ENCODE peak calls at places on chromosomes 11 and 22, in eight cellular contexts. C is CD4-positive, CD25-positive, alpha-beta regulatory T cell; X is stomach; L is testis; E is left ventricle myocardium inferior; M is A673; J is transverse colon; R is CD8-positive, alpha-beta T cell. U is an unnamed sample. For H3K9me3, the result is how much of the 10 kb centered on the place peaks cover.

GRCh38 chr11:86176165-86176884 is 68.2 kb upstream of the EED start:
- DNase-seq in C (peak), X (no peak), L (no peak), E (no peak), M (no peak), J (no peak), R (no peak), U (no peak)

GRCh38 chr11:11871991-11872401 is 30.2 kb downstream of the USP47 start:
- DNase-seq in C (no peak), X (no peak), L (no peak), E (no peak), M (peak), J (no peak), R (no peak), U (no peak)

GRCh38 chr11:82823635-82824614 is 76.3 kb downstream of the PRCP start:
- DNase-seq in C (no peak), X (no peak), L (no peak), E (no peak), M (peak), J (no peak), R (no peak), U (no peak)

GRCh38 chr11:110525883-110526282 is 96.1 kb downstream of the FDX1 start:
- DNase-seq in C (no peak), X (no peak), L (peak), E (no peak), M (peak), J (no peak), R (no peak), U (no peak)

GRCh38 chr11:45538363-45538762 is 127.1 kb downstream of the CHST1 start:
- DNase-seq in C (no peak), X (no peak), L (peak), E (peak), M (no peak), J (no peak), R (no peak), U (no peak)

GRCh38 chr11:107598225-107599139 is 7.5 kb downstream of the ELMOD1 start:
- DNase-seq in C (no peak), X (no peak), L (peak), E (no peak), M (peak), J (no peak), R (no peak), U (no peak)

GRCh38 chr11:113014262-113014661 is 53.0 kb downstream of the NCAM1 start:
- DNase-seq in C (no peak), X (no peak), L (no peak), E (no peak), M (peak), J (no peak), R (no peak), U (no peak)

GRCh38 chr22:35743466-35743865 is 25.8 kb downstream of the APOL5 start:
- DNase-seq in C (no peak), X (no peak), L (no peak), E (no peak), M (no peak), J (no peak), R (no peak), U (no peak)

GRCh38 chr11:9575531-9576240 is 2.2 kb downstream of the WEE1 start:
- DNase-seq in C (no peak), X (no peak), L (no peak), E (no peak), M (no peak), J (no peak), R (no peak), U (no peak)

GRCh38 chr22:20131593-20131855 is at the start of gene ZDHHC8:
- DNase-seq in C (peak), X (peak), L (no peak), E (peak), M (peak), J (peak), R (peak), U (no peak)

GRCh38 chr11:120682866-120683265 is 171.3 kb downstream of the GRIK4 start:
- DNase-seq in C (no peak), X (no peak), L (no peak), E (no peak), M (no peak), J (no peak), R (no peak), U (no peak)

GRCh38 chr11:69896250-69896649 is 77.0 kb upstream of the FGF3 start:
- DNase-seq in C (no peak), X (no peak), L (no peak), E (no peak), M (no peak), J (no peak), R (no peak), U (no peak)

GRCh38 chr11:116771935-116772334 is 852 bp downstream of the BUD13 start:
- DNase-seq in C (no peak), X (no peak), L (no peak), E (no peak), M (no peak), J (no peak), R (no peak), U (no peak)

GRCh38 chr11:73151371-73151870 is 9.3 kb upstream of the FCHSD2 start:
- DNase-seq in C (no peak), X (peak), L (no peak), E (no peak), M (no peak), J (no peak), R (no peak), U (no peak)

GRCh38 chr11:58744988-58745704 is 13.4 kb upstream of the GLYAT start:
- DNase-seq in C (no peak), X (no peak), L (no peak), E (no peak), M (no peak), J (no peak), R (no peak), U (no peak)

GRCh38 chr11:58742140-58742539 is 10.4 kb upstream of the GLYAT start:
- DNase-seq in C (no peak), X (no peak), L (no peak), E (no peak), M (no peak), J (no peak), R (no peak), U (no peak)

GRCh38 chr11:58745705-58746364 is 14.1 kb upstream of the GLYAT start:
- DNase-seq in C (no peak), X (no peak), L (no peak), E (no peak), M (no peak), J (no peak), R (no peak), U (no peak)

GRCh38 chr11:58741127-58741526 is 9.4 kb upstream of the GLYAT start:
- DNase-seq in C (no peak), X (no peak), L (no peak), E (no peak), M (no peak), J (no peak), R (no peak), U (no peak)

GRCh38 chr11:58742981-58743880 is 11.5 kb upstream of the GLYAT start:
- DNase-seq in C (peak), X (no peak), L (no peak), E (no peak), M (peak), J (no peak), R (no peak), U (no peak)
- H3K9me3 ChIP-seq in C (under half), X (under half), L (under half), E (half or more), M (under half), J (under half), R (under half), U (under half)

GRCh38 chr22:48652796-48653195 is 1174.9 kb downstream of the BRD1 start:
- DNase-seq in C (no peak), X (no peak), L (no peak), E (no peak), M (no peak), J (no peak), R (no peak), U (no peak)

GRCh38 chr22:48653306-48653705 is 1174.4 kb downstream of the BRD1 start:
- DNase-seq in C (no peak), X (no peak), L (no peak), E (no peak), M (no peak), J (no peak), R (no peak), U (no peak)

GRCh38 chr22:48653929-48654328 is 1173.7 kb downstream of the BRD1 start:
- DNase-seq in C (no peak), X (no peak), L (no peak), E (no peak), M (no peak), J (no peak), R (no peak), U (no peak)

GRCh38 chr22:48651981-48652538 is 1175.6 kb downstream of the BRD1 start:
- DNase-seq in C (no peak), X (no peak), L (no peak), E (no peak), M (no peak), J (no peak), R (no peak), U (no peak)

DNA sequence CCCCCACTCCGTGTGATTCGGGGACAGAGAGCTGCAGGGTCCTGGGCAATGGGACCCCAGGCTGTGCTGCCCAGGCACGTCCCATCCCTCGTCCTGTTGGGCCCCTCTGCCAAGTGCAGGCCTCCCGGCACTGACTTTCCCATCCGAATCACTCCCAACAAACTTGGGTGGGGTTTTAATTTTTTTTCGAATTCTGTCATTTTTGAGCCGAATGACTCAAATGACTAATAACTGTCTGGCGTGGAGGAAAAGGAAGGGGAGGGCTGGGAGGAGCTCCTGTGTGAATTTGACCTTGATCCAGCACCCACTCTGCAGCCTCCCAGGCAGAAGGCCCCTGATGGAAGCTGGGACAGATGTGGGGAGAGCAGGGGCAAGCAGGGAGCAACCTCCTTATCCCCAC is 1173.2 kb downstream of the BRD1 start:
- DNase-seq in C (no peak), X (no peak), L (no peak), E (no peak), M (no peak), J (no peak), R (no peak), U (no peak)
- H3K9me3 ChIP-seq in C (under half), X (under half), L (under half), E (under half), M (under half), J (under half), R (under half), U (under half)

DNA sequence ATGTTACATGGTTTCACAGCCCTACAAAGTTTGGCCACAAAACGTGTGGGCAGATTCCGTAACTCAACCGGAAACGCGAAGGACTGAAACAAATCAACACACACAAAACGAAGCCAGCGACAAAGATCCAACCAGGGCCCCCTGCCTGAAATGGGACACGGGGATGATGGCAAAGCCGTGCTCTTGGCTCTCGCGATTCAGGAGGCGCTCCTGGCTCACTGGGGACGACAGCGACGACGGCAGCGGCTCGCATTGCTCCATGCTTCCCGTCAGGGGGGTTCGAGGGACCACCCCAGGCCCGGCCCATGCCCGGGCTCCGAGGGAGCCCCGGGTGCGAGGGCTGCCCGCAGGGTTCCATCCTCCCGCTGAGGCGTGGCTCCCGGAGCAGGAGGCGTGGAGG is 4786.8 kb upstream of the OR11H1 start:
- DNase-seq in C (no peak), X (no peak), L (no peak), E (no peak), M (no peak), J (no peak), R (no peak), U (no peak)
- H3K9me3 ChIP-seq in C (under half), X (under half), L (under half), E (under half), M (under half), J (under half), R (under half), U (under half)

GRCh38 chr22:49078076-49078710 is 749.5 kb downstream of the BRD1 start:
- DNase-seq in C (no peak), X (no peak), L (no peak), E (no peak), M (no peak), J (no peak), R (no peak), U (no peak)

GRCh38 chr22:49077586-49077985 is 750.1 kb downstream of the BRD1 start:
- DNase-seq in C (no peak), X (no peak), L (no peak), E (no peak), M (no peak), J (no peak), R (no peak), U (no peak)

GRCh38 chr22:49077036-49077393 is 750.7 kb downstream of the BRD1 start:
- DNase-seq in C (no peak), X (no peak), L (no peak), E (no peak), M (no peak), J (no peak), R (no peak), U (no peak)

GRCh38 chr22:49075150-49075549 is 752.5 kb downstream of the BRD1 start:
- DNase-seq in C (no peak), X (no peak), L (no peak), E (no peak), M (no peak), J (no peak), R (no peak), U (no peak)

DNA sequence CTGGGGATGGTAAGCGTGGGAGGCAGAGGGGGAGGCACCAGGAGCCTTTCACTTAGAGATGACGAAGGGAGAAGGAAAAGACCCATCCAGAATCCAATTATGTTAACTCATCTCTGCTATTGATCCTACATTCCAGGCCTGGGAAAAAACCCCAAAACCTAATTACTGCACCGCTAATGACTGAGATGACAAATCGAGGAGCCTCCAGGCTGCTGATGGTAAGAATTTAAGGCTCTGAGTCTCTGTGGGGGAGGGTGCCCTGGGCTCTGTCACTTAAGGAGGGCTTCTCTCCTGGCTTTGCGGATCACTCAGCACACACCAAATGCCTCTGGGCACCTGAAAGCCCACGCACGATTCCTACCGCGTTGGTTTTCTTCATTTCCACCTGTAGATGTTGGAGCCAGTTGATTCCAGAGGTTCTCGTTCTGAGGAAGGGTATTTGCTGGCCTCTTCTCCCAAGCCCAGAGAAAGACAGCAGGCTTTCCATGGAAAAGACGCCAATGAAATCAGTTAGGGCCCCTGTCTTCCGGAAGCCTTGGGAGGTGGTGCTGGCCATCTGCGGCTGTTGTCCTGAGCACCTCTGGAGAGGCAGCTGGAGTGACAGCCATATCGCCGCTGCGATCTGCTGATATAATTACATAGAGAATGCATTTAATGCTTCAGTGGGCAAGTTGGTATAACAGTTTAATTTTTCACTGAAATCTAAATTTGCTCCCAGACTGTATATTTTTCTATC is 751.2 kb downstream of the BRD1 start:
- DNase-seq in C (no peak), X (no peak), L (no peak), E (no peak), M (no peak), J (no peak), R (no peak), U (no peak)
- H3K9me3 ChIP-seq in C (under half), X (under half), L (under half), E (under half), M (under half), J (under half), R (under half), U (under half)

DNA sequence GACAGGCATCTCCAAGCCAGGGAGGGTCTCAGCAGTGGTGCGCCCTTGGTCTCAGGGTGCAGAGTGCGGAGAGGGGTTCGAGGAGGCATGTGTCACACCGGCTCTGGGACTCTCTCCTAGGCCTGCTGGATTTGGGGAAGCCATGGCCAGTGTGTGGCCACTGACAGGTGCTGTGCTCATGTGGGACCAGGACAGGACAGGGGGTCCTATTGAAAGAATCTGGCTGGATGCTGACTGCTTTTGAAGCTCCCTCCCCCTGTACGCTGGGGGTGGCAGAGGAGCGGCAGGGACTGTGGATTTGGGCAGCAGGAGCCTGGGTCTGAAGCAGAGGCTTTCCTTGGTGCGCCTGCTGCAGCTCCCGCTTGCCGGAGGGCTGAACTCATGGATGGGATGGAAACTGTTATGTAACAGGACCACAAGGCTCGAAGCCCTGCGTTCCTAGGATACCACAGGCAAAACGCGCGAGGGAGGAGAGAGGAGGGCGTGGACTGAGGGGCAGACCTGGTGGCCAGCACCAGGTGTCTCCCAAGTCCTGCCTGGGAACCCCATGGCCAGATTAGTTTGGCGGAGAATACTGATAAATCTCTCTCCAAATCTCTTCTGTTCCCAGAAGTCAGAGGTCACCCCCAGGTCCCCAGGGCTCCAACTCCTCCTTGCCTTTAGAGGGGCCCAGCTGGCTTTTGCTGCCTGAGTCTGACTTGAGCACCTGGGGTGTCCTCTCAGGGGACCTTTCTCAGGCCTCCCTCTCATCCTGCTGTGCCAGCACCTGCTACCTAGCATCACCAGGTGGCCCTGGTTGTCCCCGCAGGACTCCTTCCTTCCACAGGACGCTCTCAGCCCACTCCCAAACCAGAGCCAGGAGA is 13.8 kb upstream of the TEF start:
- DNase-seq in C (no peak), X (peak), L (peak), E (peak), M (no peak), J (peak), R (no peak), U (no peak)
- H3K9me3 ChIP-seq in C (under half), X (under half), L (under half), E (under half), M (under half), J (under half), R (under half), U (under half)